ENCODE peak calls at places on chromosomes 7 and 10, in ten cellular contexts. N is fibroblast of lung; Y is NCI-H460; P is stimulated activated CD8-positive, alpha-beta memory T cell treated with anti-CD3 and anti-CD28 coated beads, Interleukin-15, amount 100 ng/mL, for 24 hours; Z is GM13977; X is HEK293T; V is HuH-7; O is T-cell; R is effector memory CD4-positive, alpha-beta T cell; F is SJSA1. M is an unnamed sample.

GRCh38 chr7:146878901-146879300 is 762.3 kb downstream of the CNTNAP2 start:
- DNase-seq in N (no peak), Y (no peak), P (no peak), Z (no peak), X (no peak), V (no peak), O (no peak), R (no peak), F (no peak), M (no peak)

GRCh38 chr10:27568196-27569175 is 64.4 kb downstream of the RAB18 start:
- DNase-seq in N (no peak), Y (no peak), P (no peak), Z (no peak), X (no peak), V (no peak), O (no peak), R (no peak), F (no peak), M (no peak)

GRCh38 chr7:110090113-110090820 is 1000.7 kb upstream of the LRRN3 start:
- DNase-seq in N (peak), Y (peak), P (no peak), Z (peak), X (peak), V (peak), O (no peak), R (no peak), F (no peak), M (no peak)

GRCh38 chr7:17103984-17104383 is 194.5 kb upstream of the AHR start:
- DNase-seq in N (no peak), Y (no peak), P (no peak), Z (no peak), X (no peak), V (no peak), O (no peak), R (no peak), F (no peak), M (no peak)

GRCh38 chr10:29105516-29106215 is 183.2 kb upstream of the LYZL1 start:
- DNase-seq in N (peak), Y (no peak), P (no peak), Z (no peak), X (no peak), V (no peak), O (no peak), R (no peak), F (peak), M (no peak)

GRCh38 chr10:85667638-85668233 is 698.9 kb downstream of the GRID1 start:
- DNase-seq in N (no peak), Y (no peak), P (no peak), Z (no peak), X (no peak), V (no peak), O (no peak), R (no peak), F (no peak), M (no peak)

GRCh38 chr10:103757531-103758293 is 97.7 kb downstream of the SH3PXD2A start:
- DNase-seq in N (peak), Y (no peak), P (peak), Z (no peak), X (no peak), V (no peak), O (peak), R (peak), F (peak), M (no peak)

GRCh38 chr7:157766098-157766497 is 429.3 kb downstream of the DNAJB6 start:
- DNase-seq in N (no peak), Y (no peak), P (no peak), Z (no peak), X (no peak), V (no peak), O (no peak), R (no peak), F (no peak), M (no peak)

GRCh38 chr7:69722836-69723235 is 124.6 kb downstream of the AUTS2 start:
- DNase-seq in N (peak), Y (no peak), P (no peak), Z (no peak), X (no peak), V (no peak), O (no peak), R (no peak), F (no peak), M (no peak)

GRCh38 chr10:115417585-115418265 is 324.6 kb downstream of the ATRNL1 start:
- DNase-seq in N (peak), Y (peak), P (no peak), Z (peak), X (peak), V (peak), O (no peak), R (no peak), F (peak), M (peak)

GRCh38 chr7:90951229-90951628 is 313.0 kb upstream of the FZD1 start:
- DNase-seq in N (no peak), Y (no peak), P (no peak), Z (no peak), X (no peak), V (no peak), O (no peak), R (no peak), F (no peak), M (no peak)

GRCh38 chr10:98534046-98534445 is 87.3 kb upstream of the HPS1 start:
- DNase-seq in N (no peak), Y (no peak), P (no peak), Z (no peak), X (no peak), V (no peak), O (no peak), R (no peak), F (no peak), M (no peak)

GRCh38 chr10:44853148-44853734 is 57.9 kb upstream of the TMEM72 start:
- DNase-seq in N (peak), Y (no peak), P (no peak), Z (no peak), X (no peak), V (no peak), O (no peak), R (no peak), F (peak), M (no peak)

GRCh38 chr10:104034401-104035053 is 51.2 kb downstream of the COL17A1 start:
- DNase-seq in N (no peak), Y (no peak), P (no peak), Z (peak), X (no peak), V (no peak), O (no peak), R (no peak), F (no peak), M (no peak)

GRCh38 chr10:112874982-112875381 is 75.1 kb upstream of the TCF7L2 start:
- DNase-seq in N (no peak), Y (no peak), P (no peak), Z (no peak), X (no peak), V (no peak), O (no peak), R (no peak), F (no peak), M (no peak)